ENCODE peak calls at places on chromosomes 4 and X, in five cellular contexts. One of them, this sample, is unnamed.

GRCh38 chr4:7458066-7458425 is 23.3 kb upstream of the PSAPL1 start:
- DNase-seq in amygdala: no peak
- DNase-seq in dorsolateral prefrontal cortex: no peak
- DNase-seq in GM23248: no peak
- DNase-seq in foreskin keratinocyte: no peak
- DNase-seq in this sample: no peak

GRCh38 chr4:56655627-56656345 is 25.3 kb downstream of the HOPX start:
- DNase-seq in amygdala: no peak
- DNase-seq in dorsolateral prefrontal cortex: no peak
- DNase-seq in GM23248: peak
- DNase-seq in foreskin keratinocyte: no peak
- DNase-seq in this sample: no peak

GRCh38 chr4:78864405-78865024 is 74.7 kb downstream of the PAQR3 start:
- DNase-seq in amygdala: no peak
- DNase-seq in dorsolateral prefrontal cortex: no peak
- DNase-seq in GM23248: peak
- DNase-seq in foreskin keratinocyte: peak
- DNase-seq in this sample: peak

GRCh38 chr4:164614999-164615398 is 138.9 kb upstream of the SMIM31 start:
- DNase-seq in amygdala: no peak
- DNase-seq in dorsolateral prefrontal cortex: no peak
- DNase-seq in GM23248: no peak
- DNase-seq in foreskin keratinocyte: peak
- DNase-seq in this sample: no peak

GRCh38 chr4:105146286-105147219 is at the start of gene TET2:
- DNase-seq in amygdala: peak
- DNase-seq in dorsolateral prefrontal cortex: peak
- DNase-seq in GM23248: peak
- DNase-seq in foreskin keratinocyte: peak
- DNase-seq in this sample: peak

GRCh38 chr4:37244583-37245390 is at the start of gene NWD2:
- DNase-seq in amygdala: no peak
- DNase-seq in dorsolateral prefrontal cortex: no peak
- DNase-seq in GM23248: peak
- DNase-seq in foreskin keratinocyte: peak
- DNase-seq in this sample: no peak

GRCh38 chrX:106933538-106933961 is 13.3 kb downstream of the CLDN2 start:
- DNase-seq in amygdala: no peak
- DNase-seq in dorsolateral prefrontal cortex: no peak
- DNase-seq in GM23248: no peak
- DNase-seq in foreskin keratinocyte: no peak
- DNase-seq in this sample: no peak

GRCh38 chrX:69068295-69069085 is 96.8 kb downstream of the PJA1 start:
- DNase-seq in amygdala: no peak
- DNase-seq in dorsolateral prefrontal cortex: no peak
- DNase-seq in GM23248: no peak
- DNase-seq in foreskin keratinocyte: no peak
- DNase-seq in this sample: no peak

GRCh38 chr4:43816107-43816506 is 632.5 kb downstream of the KCTD8 start:
- DNase-seq in amygdala: no peak
- DNase-seq in dorsolateral prefrontal cortex: no peak
- DNase-seq in GM23248: no peak
- DNase-seq in foreskin keratinocyte: no peak
- DNase-seq in this sample: no peak

GRCh38 chr4:160983035-160983434 is 1180.8 kb downstream of the FSTL5 start:
- DNase-seq in amygdala: no peak
- DNase-seq in dorsolateral prefrontal cortex: no peak
- DNase-seq in GM23248: no peak
- DNase-seq in foreskin keratinocyte: no peak
- DNase-seq in this sample: no peak

GRCh38 chr4:140049924-140050681 is 103.9 kb downstream of the MAML3 start:
- DNase-seq in amygdala: no peak
- DNase-seq in dorsolateral prefrontal cortex: no peak
- DNase-seq in GM23248: peak
- DNase-seq in foreskin keratinocyte: no peak
- DNase-seq in this sample: no peak

GRCh38 chrX:132918523-132918922 is 39.9 kb downstream of the HS6ST2 start:
- DNase-seq in amygdala: no peak
- DNase-seq in dorsolateral prefrontal cortex: no peak
- DNase-seq in GM23248: no peak
- DNase-seq in foreskin keratinocyte: no peak
- DNase-seq in this sample: no peak

GRCh38 chr4:189364032-189364449 is 576.6 kb upstream of the FRG1 start:
- DNase-seq in amygdala: no peak
- DNase-seq in dorsolateral prefrontal cortex: no peak
- DNase-seq in GM23248: no peak
- DNase-seq in foreskin keratinocyte: no peak
- DNase-seq in this sample: no peak

GRCh38 chr4:85783483-85783882 is 308.5 kb downstream of the ARHGAP24 start:
- DNase-seq in amygdala: no peak
- DNase-seq in dorsolateral prefrontal cortex: no peak
- DNase-seq in GM23248: peak
- DNase-seq in foreskin keratinocyte: peak
- DNase-seq in this sample: no peak

GRCh38 chr4:5574386-5574785 is 134.0 kb downstream of the EVC2 start:
- DNase-seq in amygdala: no peak
- DNase-seq in dorsolateral prefrontal cortex: no peak
- DNase-seq in GM23248: no peak
- DNase-seq in foreskin keratinocyte: no peak
- DNase-seq in this sample: no peak

GRCh38 chr4:107069049-107069448 is 32.9 kb upstream of the DKK2 start:
- DNase-seq in amygdala: no peak
- DNase-seq in dorsolateral prefrontal cortex: no peak
- DNase-seq in GM23248: peak
- DNase-seq in foreskin keratinocyte: peak
- DNase-seq in this sample: peak

GRCh38 chr4:7806080-7806630 is 133.5 kb downstream of the AFAP1 start:
- DNase-seq in amygdala: peak
- DNase-seq in dorsolateral prefrontal cortex: peak
- DNase-seq in GM23248: no peak
- DNase-seq in foreskin keratinocyte: no peak
- DNase-seq in this sample: no peak

GRCh38 chrX:23385242-23385641 is 50.6 kb downstream of the PTCHD1 start:
- DNase-seq in amygdala: no peak
- DNase-seq in dorsolateral prefrontal cortex: no peak
- DNase-seq in GM23248: no peak
- DNase-seq in foreskin keratinocyte: no peak
- DNase-seq in this sample: no peak

This sample was measured in epithelial cell of prostate.